ENCODE peak calls at places on chromosomes 3 and 15, in six cellular contexts. I is tibial nerve, A is A549, E is sigmoid colon, C is breast epithelium, S is GM12892. Z is an unnamed sample.

GRCh38 chr3:33424606-33425453 is 15.4 kb downstream of the UBP1 start:
- DNase-seq in I (no peak), A (no peak), E (no peak), C (no peak), S (no peak), Z (no peak)

GRCh38 chr15:50653156-50653743 is 33.3 kb downstream of the TRPM7 start:
- DNase-seq in I (no peak), A (no peak), E (no peak), C (no peak), S (no peak), Z (no peak)

GRCh38 chr3:184176377-184177330 is 2.0 kb downstream of the AP2M1 start:
- DNase-seq in I (peak), A (peak), E (peak), C (peak), S (no peak), Z (peak)

GRCh38 chr3:149090907-149091306 is 4.6 kb upstream of the HLTF start:
- DNase-seq in I (no peak), A (no peak), E (no peak), C (no peak), S (no peak), Z (no peak)

GRCh38 chr3:24227635-24228034 is 267.0 kb downstream of the THRB start:
- DNase-seq in I (no peak), A (no peak), E (no peak), C (no peak), S (no peak), Z (no peak)

GRCh38 chr15:78709263-78709882 is 68.4 kb upstream of the CHRNB4 start:
- DNase-seq in I (peak), A (peak), E (peak), C (peak), S (peak), Z (peak)

GRCh38 chr3:159634414-159634813 is 354.2 kb upstream of the IL12A start:
- DNase-seq in I (no peak), A (no peak), E (no peak), C (no peak), S (no peak), Z (no peak)

GRCh38 chr3:170811515-170811914 is 58.5 kb downstream of the RPL22L1 start:
- DNase-seq in I (no peak), A (no peak), E (no peak), C (no peak), S (no peak), Z (no peak)

GRCh38 chr15:96031426-96031825 is 299.1 kb upstream of the NR2F2 start:
- DNase-seq in I (no peak), A (no peak), E (no peak), C (no peak), S (no peak), Z (no peak)

GRCh38 chr3:39146611-39147373 is 6.6 kb downstream of the CSRNP1 start:
- DNase-seq in I (peak), A (peak), E (peak), C (peak), S (no peak), Z (peak)

GRCh38 chr3:125375950-125376679 is 990 bp upstream of the ZNF148 start:
- DNase-seq in I (no peak), A (peak), E (no peak), C (no peak), S (no peak), Z (no peak)

GRCh38 chr3:125378762-125379161 is 3.6 kb upstream of the ZNF148 start:
- DNase-seq in I (no peak), A (no peak), E (no peak), C (no peak), S (no peak), Z (no peak)

GRCh38 chr3:125374501-125374995 is 577 bp downstream of the ZNF148 start:
- DNase-seq in I (no peak), A (peak), E (no peak), C (no peak), S (peak), Z (peak)

GRCh38 chr3:125379483-125379882 is 4.4 kb upstream of the ZNF148 start:
- DNase-seq in I (no peak), A (no peak), E (no peak), C (no peak), S (no peak), Z (no peak)

DNA sequence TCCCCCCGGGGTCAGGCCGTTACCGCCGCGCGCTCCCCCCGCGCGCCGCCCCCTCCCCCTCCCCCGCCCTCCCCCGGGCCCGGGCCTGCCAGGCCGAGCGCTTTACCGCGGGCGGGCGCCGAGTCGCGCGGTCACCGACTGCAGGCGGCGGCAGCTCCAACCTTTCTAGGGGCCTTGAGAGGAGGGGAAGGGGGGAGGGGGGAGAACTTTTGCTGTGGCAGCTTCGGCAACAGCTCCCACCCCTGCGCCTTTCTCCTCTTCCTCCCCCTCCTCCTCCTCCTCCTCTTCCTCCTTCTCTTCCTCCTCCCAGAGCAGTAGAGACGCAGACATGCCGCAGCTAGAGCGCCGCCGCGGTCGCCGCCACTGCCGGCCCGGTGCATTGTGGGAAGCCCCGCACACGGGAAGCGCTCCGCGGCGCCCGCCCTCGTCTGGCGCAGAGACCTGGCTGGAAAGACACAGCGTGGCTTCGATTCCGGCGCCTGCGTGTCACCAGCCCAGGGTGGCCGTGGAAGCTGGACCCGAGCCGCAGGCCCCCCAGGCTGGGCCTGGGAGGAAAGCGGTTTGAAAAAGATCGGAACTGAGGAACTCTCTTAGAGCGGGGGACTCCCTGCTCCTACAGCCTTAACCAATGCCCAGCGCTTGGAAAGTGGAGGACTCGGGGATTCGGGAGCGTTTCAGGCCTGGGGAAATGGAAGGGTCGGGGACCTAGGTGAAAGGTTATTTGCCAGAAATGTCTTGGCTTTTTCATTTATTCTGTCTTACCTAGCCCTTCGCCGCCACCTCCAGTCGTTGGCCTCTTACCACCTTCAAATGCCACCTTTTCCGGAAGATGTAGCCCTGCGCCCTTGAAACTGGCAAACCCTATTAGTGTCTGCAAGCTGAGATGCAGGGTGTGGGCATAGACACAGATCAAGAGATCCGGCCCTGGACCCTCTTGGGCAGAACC is at the start of gene ZNF148:
- DNase-seq in I (peak), A (peak), E (peak), C (peak), S (peak), Z (peak)
- TF ChIP-seq POLR2A in I (peak), A (peak), E (peak), C (peak), S (peak), Z (peak)

DNA sequence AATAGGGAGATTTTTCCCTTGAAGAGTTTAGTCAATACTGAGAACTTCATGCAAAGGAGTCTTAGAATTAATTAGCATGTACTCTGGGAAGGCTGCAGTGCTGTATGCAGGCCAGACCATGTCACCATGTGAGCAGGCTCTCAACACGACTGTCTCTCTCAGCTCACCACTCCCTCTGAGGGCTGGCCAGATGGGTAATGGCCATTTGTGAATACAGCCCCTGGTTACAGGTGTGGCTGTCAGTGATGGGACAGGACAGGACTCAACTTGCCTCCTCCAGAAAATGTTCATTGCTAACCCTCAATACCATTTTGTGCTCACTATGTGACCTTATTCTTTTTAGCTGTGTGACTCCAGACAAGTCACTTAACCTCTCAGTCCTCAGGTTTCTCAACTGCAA is 5.2 kb upstream of the CERS3 start:
- DNase-seq in I (no peak), A (no peak), E (no peak), C (no peak), S (no peak), Z (no peak)
- TF ChIP-seq POLR2A in I (no peak), A (no peak), E (no peak), C (no peak), S (no peak), Z (no peak)

GRCh38 chr3:47008258-47008671 is 28.8 kb downstream of the NBEAL2 start:
- DNase-seq in I (no peak), A (no peak), E (peak), C (peak), S (no peak), Z (peak)

GRCh38 chr3:47010050-47010712 is 30.7 kb downstream of the NBEAL2 start:
- DNase-seq in I (no peak), A (no peak), E (peak), C (peak), S (no peak), Z (peak)

GRCh38 chr3:47010910-47011309 is 31.4 kb downstream of the NBEAL2 start:
- DNase-seq in I (no peak), A (no peak), E (peak), C (no peak), S (no peak), Z (no peak)

GRCh38 chr3:47008851-47009224 is 29.4 kb downstream of the NBEAL2 start:
- DNase-seq in I (no peak), A (no peak), E (no peak), C (no peak), S (no peak), Z (no peak)

GRCh38 chr3:47009225-47010049 is 30.0 kb downstream of the NBEAL2 start:
- DNase-seq in I (peak), A (no peak), E (peak), C (peak), S (peak), Z (peak)
- TF ChIP-seq POLR2A in I (peak), A (no peak), E (peak), C (no peak), S (no peak), Z (peak)

GRCh38 chr15:52805351-52806283 is 15.5 kb upstream of the ONECUT1 start:
- DNase-seq in I (no peak), A (no peak), E (no peak), C (no peak), S (no peak), Z (no peak)
- TF ChIP-seq POLR2A in I (no peak), A (no peak), E (no peak), C (no peak), S (no peak), Z (no peak)

DNA sequence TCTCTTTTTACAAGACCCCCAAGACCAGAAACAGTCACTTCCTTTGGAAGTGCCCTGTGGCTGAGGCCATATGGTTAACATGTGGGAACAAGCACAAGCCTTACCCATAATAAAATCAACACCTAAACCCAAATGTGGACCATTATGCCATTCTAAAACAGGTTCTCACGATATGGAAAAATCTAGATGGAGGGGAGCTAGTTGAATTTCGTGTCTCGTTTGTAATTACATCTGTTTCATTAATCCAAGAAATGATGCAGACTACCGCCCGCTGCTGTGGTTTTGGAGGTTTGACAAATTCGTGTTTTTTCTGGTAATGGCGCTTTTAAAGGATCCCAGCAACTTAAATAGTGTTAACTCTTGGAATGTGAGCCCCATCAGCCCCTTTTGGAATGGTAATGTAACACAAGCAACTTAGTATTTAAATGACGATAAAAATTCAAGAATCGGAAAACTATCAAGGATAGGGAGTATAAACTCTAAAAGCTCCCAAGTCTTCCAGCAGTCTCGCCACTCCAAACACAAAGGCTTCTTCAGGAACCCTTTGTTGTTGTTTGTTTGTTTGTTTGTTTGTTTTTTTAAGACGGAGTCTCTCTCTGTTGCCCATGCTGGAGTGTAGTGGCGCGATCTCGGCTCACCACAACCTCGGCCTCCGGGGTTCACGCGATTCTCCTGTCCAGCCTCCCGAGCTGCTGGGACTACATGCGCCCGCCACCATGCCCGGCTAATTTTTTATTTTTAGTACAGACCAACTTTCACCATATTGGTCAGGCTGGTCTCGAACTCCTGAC is 1.1 kb downstream of the CNBP start:
- DNase-seq in I (no peak), A (no peak), E (no peak), C (no peak), S (no peak), Z (peak)
- TF ChIP-seq POLR2A in I (no peak), A (no peak), E (no peak), C (no peak), S (peak), Z (no peak)

GRCh38 chr3:86930831-86931230 is 60.1 kb downstream of the VGLL3 start:
- DNase-seq in I (no peak), A (no peak), E (no peak), C (no peak), S (no peak), Z (no peak)

GRCh38 chr3:86937306-86937791 is 53.6 kb downstream of the VGLL3 start:
- DNase-seq in I (no peak), A (no peak), E (peak), C (no peak), S (no peak), Z (no peak)

GRCh38 chr3:86938305-86938704 is 52.6 kb downstream of the VGLL3 start:
- DNase-seq in I (no peak), A (no peak), E (no peak), C (no peak), S (no peak), Z (no peak)

GRCh38 chr3:86938706-86939105 is 52.2 kb downstream of the VGLL3 start:
- DNase-seq in I (no peak), A (no peak), E (no peak), C (no peak), S (no peak), Z (no peak)

DNA sequence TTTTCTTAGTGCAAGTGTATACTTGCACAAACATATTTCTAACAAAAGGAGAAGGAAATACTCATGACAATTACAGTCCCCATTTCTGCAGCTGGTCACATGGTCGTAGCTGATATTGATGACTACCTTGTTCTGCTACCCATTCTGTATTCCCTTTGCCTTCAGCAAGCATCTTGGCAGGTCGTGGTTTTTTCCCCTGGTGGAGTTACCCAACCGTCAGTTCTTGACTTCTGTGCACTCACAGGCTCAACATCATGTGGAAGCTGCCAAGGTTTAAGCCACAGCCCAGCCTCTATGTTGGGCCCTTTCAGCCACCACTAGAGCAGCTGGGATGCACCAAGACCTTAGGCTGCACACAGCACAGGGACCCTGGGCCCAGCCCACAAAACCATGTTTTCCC is 56.1 kb downstream of the VGLL3 start:
- DNase-seq in I (no peak), A (no peak), E (no peak), C (no peak), S (no peak), Z (no peak)
- TF ChIP-seq POLR2A in I (no peak), A (no peak), E (no peak), C (no peak), S (no peak), Z (no peak)

DNA sequence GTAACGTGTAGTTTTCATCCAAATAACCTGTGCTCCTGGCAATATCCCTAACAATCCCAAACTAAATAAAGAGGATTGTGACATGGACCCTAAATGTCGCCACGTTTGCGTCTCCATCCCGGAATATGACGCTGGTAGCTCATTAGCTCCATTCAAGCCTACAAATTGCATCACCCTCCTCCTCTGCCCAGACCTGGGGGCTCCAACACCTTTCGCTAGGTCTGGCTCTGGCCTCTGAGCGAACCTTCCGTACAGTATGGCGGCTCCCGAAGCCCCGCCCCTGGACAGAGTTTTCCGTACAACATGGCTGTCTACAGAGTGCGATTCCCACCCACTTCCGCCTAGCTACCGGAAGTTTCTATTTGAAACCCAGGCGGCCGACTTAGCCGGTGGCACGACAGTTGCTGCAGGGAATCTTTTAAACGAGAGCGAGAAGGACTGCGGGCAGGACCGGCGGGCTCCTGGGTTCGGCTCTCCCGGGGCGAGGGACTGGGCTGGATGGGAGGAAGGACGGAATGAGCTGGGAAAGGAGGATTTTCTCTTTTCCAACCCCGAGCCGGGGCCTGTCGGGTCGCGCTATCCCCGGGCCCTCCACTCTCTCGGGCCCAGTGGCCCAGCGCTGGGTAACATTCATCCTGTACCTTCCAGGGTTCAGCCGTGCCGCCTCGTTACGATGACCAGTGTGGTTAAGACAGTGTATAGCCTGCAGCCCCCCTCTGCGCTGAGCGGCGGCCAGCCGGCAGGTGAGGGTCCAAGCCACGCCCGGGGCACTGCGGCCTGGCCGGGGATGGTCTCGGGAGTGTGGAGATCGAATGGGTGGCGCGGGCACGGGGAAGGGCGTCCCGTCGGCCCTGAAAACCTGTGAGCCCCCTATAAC is at the start of gene KNSTRN:
- DNase-seq in I (peak), A (peak), E (peak), C (peak), S (peak), Z (peak)
- TF ChIP-seq POLR2A in I (no peak), A (peak), E (no peak), C (no peak), S (peak), Z (no peak)

DNA sequence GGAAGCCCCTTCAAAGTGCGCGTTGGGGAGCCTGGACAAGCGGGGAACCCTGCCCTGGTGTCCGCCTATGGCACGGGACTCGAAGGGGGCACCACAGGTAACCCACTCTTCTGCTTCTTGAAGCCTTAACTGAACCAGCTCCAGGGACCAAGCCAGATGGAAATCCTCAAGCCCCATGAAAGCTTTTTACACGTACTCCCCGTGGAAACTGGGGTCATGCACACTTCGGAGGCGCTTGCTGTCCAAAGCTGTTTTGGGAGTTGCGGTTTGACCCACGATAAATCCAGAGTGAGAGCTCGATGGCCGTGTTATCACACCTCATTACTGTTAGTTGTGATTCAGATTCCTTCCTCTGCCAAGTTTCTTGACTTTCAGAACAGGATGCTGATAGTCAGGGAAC is 47.5 kb downstream of the DNASE1L3 start:
- DNase-seq in I (no peak), A (no peak), E (no peak), C (no peak), S (no peak), Z (no peak)
- TF ChIP-seq POLR2A in I (no peak), A (no peak), E (no peak), C (no peak), S (no peak), Z (no peak)

GRCh38 chr15:59255647-59256380 is 49.2 kb downstream of the LDHAL6B start:
- DNase-seq in I (no peak), A (peak), E (no peak), C (no peak), S (no peak), Z (peak)
- TF ChIP-seq POLR2A in I (no peak), A (no peak), E (no peak), C (no peak), S (no peak), Z (no peak)